ENCODE peak calls at places on chromosome 11, in four cellular contexts. W is tibial artery, C is A673, T is colonic mucosa. B is an unnamed sample. For H3K4me1, the result is how much of the 10 kb centered on the place peaks cover.

GRCh38 chr11:130037058-130037457 is 32.6 kb upstream of the APLP2 start:
- DNase-seq in W (no peak), C (no peak), T (peak), B (no peak)

GRCh38 chr11:110859998-110860397 is 147.8 kb upstream of the ARHGAP20 start:
- DNase-seq in W (no peak), C (no peak), T (peak), B (no peak)

GRCh38 chr11:106997241-106997640 is 21.0 kb downstream of the GUCY1A2 start:
- DNase-seq in W (no peak), C (no peak), T (no peak), B (no peak)

GRCh38 chr11:7612661-7613393 is 60.5 kb downstream of the CYB5R2 start:
- DNase-seq in W (no peak), C (no peak), T (no peak), B (no peak)

GRCh38 chr11:68682531-68682931 is 1.8 kb upstream of the GAL start:
- DNase-seq in W (no peak), C (no peak), T (no peak), B (no peak)

GRCh38 chr11:46513934-46514342 is 79.9 kb downstream of the AMBRA1 start:
- DNase-seq in W (peak), C (peak), T (no peak), B (no peak)

GRCh38 chr11:117989351-117990102 is 3.3 kb downstream of the IL10RA start:
- DNase-seq in W (peak), C (no peak), T (no peak), B (no peak)

GRCh38 chr11:70546179-70546940 is 148.0 kb downstream of the CTTN start:
- DNase-seq in W (no peak), C (no peak), T (no peak), B (no peak)

GRCh38 chr11:76577199-76577920 is 93.2 kb downstream of the LRRC32 start:
- DNase-seq in W (no peak), C (peak), T (peak), B (no peak)

GRCh38 chr11:112157274-112157766 is 6.6 kb downstream of the IL18 start:
- DNase-seq in W (no peak), C (peak), T (no peak), B (peak)

GRCh38 chr11:123434262-123434661 is 4.2 kb downstream of the GRAMD1B start:
- DNase-seq in W (no peak), C (peak), T (no peak), B (no peak)

GRCh38 chr11:68947151-68947550 is 33.6 kb downstream of the MRGPRD start:
- DNase-seq in W (no peak), C (no peak), T (no peak), B (no peak)

GRCh38 chr11:47412152-47412746 is 3.9 kb downstream of the SLC39A13 start:
- DNase-seq in W (no peak), C (peak), T (peak), B (peak)

GRCh38 chr11:17976651-17977050 is 36.2 kb downstream of the SERGEF start:
- DNase-seq in W (no peak), C (no peak), T (no peak), B (no peak)

GRCh38 chr11:17978553-17979287 is 34.1 kb downstream of the SERGEF start:
- DNase-seq in W (no peak), C (peak), T (peak), B (no peak)

GRCh38 chr11:17972987-17973386 is 39.9 kb downstream of the SERGEF start:
- DNase-seq in W (peak), C (peak), T (peak), B (no peak)

GRCh38 chr11:17979770-17980371 is 33.0 kb downstream of the SERGEF start:
- DNase-seq in W (no peak), C (peak), T (peak), B (no peak)

GRCh38 chr11:17974246-17974645 is 38.6 kb downstream of the SERGEF start:
- DNase-seq in W (no peak), C (no peak), T (no peak), B (no peak)
- H3K4me1 ChIP-seq in W (under half), C (under half), T (under half), B (under half)

GRCh38 chr11:62127941-62128770 is 4.3 kb downstream of the INCENP start:
- DNase-seq in W (peak), C (no peak), T (no peak), B (no peak)
- H3K4me1 ChIP-seq in W (under half), C (under half), T (under half), B (under half)

GRCh38 chr11:12841946-12842630 is 167.0 kb upstream of the RASSF10 start:
- DNase-seq in W (no peak), C (peak), T (no peak), B (no peak)
- H3K4me1 ChIP-seq in W (under half), C (half or more), T (under half), B (under half)

GRCh38 chr11:2693271-2693833 is 6.4 kb downstream of the KCNQ1OT1 start:
- DNase-seq in W (peak), C (no peak), T (no peak), B (peak)
- H3K4me1 ChIP-seq in W (under half), C (under half), T (under half), B (under half)

DNA sequence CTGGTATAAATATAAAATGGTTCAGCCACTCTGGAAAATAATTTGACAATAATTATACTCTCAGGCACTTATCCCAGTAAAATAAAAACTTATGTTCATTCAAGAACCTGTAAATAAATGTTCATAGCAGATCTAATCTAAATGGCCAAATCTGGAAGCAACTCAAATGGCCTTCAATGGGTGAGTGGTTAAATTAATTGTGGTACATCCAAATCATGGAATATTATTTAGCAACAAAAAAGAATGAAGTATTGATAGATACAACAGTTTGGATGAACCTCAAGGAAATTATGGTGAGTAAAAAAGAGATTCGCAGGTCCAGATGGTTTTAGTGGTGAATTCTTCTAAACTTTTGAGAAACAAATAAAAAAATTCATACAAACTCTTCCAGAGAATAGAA is 287.0 kb upstream of the ZC3H12C start:
- DNase-seq in W (no peak), C (no peak), T (no peak), B (no peak)
- H3K4me1 ChIP-seq in W (under half), C (under half), T (under half), B (under half)

GRCh38 chr11:86815726-86816125 is 15.4 kb downstream of the PRSS23 start:
- DNase-seq in W (no peak), C (no peak), T (no peak), B (no peak)

GRCh38 chr11:86818466-86819282 is 18.3 kb downstream of the PRSS23 start:
- DNase-seq in W (no peak), C (peak), T (no peak), B (peak)

GRCh38 chr11:86812981-86813380 is 12.6 kb downstream of the PRSS23 start:
- DNase-seq in W (no peak), C (no peak), T (no peak), B (no peak)

GRCh38 chr11:86814775-86815174 is 14.4 kb downstream of the PRSS23 start:
- DNase-seq in W (no peak), C (no peak), T (no peak), B (no peak)

GRCh38 chr11:86816251-86816726 is 15.9 kb downstream of the PRSS23 start:
- DNase-seq in W (no peak), C (peak), T (no peak), B (no peak)
- H3K4me1 ChIP-seq in W (half or more), C (under half), T (under half), B (under half)

DNA sequence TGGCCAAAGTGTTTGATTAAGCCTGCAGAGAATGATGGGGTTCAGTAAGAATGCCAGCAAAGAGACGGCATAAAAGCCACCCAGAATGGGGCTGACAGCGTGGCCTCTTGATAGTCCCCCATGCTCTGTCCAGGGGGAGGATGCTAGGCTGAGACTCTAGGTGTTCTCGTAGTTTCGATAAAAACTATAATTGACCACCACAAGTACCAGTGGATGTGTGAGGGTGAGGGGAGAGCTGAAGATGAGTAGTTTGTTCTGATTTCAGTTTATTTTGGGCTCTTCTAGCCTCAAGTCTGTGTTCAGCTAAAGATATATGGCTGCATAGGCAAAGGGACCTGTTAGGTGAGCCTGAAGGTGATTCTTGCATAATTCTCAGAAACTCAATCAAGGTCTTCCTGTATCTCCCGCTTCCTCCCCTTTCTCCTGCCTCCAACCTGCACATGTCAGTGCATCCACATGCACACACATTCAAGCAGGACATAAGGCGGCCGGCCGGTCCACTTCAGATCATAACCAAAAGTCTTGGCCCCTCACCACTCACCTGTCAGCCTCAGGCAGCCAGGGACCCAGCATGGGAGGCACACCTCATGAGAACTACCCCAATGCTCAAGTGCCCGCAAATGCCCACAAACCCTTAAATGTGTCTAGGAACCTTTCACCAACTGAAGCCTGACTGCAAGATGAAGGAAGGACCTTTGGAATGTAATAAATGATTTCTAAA is 31.2 kb downstream of the FLI1 start:
- DNase-seq in W (no peak), C (no peak), T (no peak), B (no peak)
- H3K4me1 ChIP-seq in W (under half), C (under half), T (under half), B (under half)

DNA sequence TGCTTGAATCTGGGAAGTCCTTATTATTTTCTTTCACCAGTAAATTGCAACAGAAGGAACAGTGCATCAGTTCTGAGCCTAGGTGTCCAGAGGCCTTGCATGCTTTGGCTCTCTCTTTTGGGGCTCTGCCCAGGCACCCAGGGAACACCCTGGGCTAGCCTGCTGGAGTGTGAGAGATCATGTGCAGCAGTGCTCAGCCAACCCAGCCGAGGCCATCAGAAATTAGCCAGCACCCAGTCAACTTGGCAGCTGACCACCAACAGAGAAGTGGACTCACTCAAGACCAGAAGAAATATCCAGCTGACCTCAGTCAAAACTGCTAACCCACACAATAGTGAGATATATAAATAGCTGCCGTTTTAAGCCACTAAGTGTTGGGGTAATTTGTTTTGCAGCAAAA is 11.2 kb upstream of the P4HA3 start:
- DNase-seq in W (peak), C (no peak), T (peak), B (no peak)
- H3K4me1 ChIP-seq in W (half or more), C (under half), T (under half), B (under half)

GRCh38 chr11:64229959-64230208 is 464 bp upstream of the DNAJC4 start:
- DNase-seq in W (no peak), C (no peak), T (no peak), B (no peak)
- H3K4me1 ChIP-seq in W (half or more), C (under half), T (under half), B (under half)